ENCODE peak calls at places on chromosomes 5 and 9, in four cellular contexts. One of them, this sample, is unnamed.

GRCh38 chr9:2271426-2271825 is 256.3 kb downstream of the SMARCA2 start:
- DNase-seq in HS-27A: no peak
- DNase-seq in NCI-H2107: no peak
- DNase-seq in NCI-H1105 treated with DMSO at 0.1 percent for 48 hours: no peak
- DNase-seq in this sample: no peak

GRCh38 chr9:132645306-132645705 is 24.5 kb downstream of the DDX31 start:
- DNase-seq in NCI-H1105 treated with DMSO at 0.1 percent for 48 hours: no peak
- DNase-seq in NCI-H2107: no peak
- DNase-seq in HS-27A: no peak
- DNase-seq in this sample: peak; percentile 34

GRCh38 chr5:78985407-78986223 is 505 bp upstream of the ARSB start:
- DNase-seq in NCI-H2107: no peak
- DNase-seq in HS-27A: peak; percentile 14
- DNase-seq in NCI-H1105 treated with DMSO at 0.1 percent for 48 hours: peak; percentile 15
- DNase-seq in this sample: no peak

GRCh38 chr9:27591093-27591492 is 17.8 kb upstream of the C9orf72 start:
- DNase-seq in HS-27A: no peak
- DNase-seq in NCI-H2107: no peak
- DNase-seq in NCI-H1105 treated with DMSO at 0.1 percent for 48 hours: no peak
- DNase-seq in this sample: no peak

GRCh38 chr9:110808599-110808980 is 140.0 kb downstream of the MUSK start:
- DNase-seq in NCI-H1105 treated with DMSO at 0.1 percent for 48 hours: no peak
- DNase-seq in NCI-H2107: no peak
- DNase-seq in HS-27A: no peak
- DNase-seq in this sample: no peak

GRCh38 chr5:119022017-119022745 is 33.8 kb upstream of the DTWD2 start:
- DNase-seq in HS-27A: no peak
- DNase-seq in NCI-H2107: no peak
- DNase-seq in NCI-H1105 treated with DMSO at 0.1 percent for 48 hours: no peak
- DNase-seq in this sample: no peak

GRCh38 chr5:73093943-73094342 is 26.4 kb upstream of the TMEM171 start:
- DNase-seq in NCI-H2107: no peak
- DNase-seq in HS-27A: peak; percentile 43
- DNase-seq in NCI-H1105 treated with DMSO at 0.1 percent for 48 hours: no peak
- DNase-seq in this sample: no peak

GRCh38 chr5:91240175-91240574 is 142.9 kb downstream of the ARRDC3 start:
- DNase-seq in HS-27A: no peak
- DNase-seq in NCI-H2107: no peak
- DNase-seq in NCI-H1105 treated with DMSO at 0.1 percent for 48 hours: no peak
- DNase-seq in this sample: no peak

GRCh38 chr9:93193373-93193725 is 9.4 kb downstream of the WNK2 start:
- DNase-seq in HS-27A: no peak
- DNase-seq in NCI-H1105 treated with DMSO at 0.1 percent for 48 hours: peak; percentile 80
- DNase-seq in NCI-H2107: peak; percentile 68
- DNase-seq in this sample: peak; percentile 69

GRCh38 chr9:93119953-93120845 is 13.9 kb downstream of the NINJ1 start:
- DNase-seq in NCI-H1105 treated with DMSO at 0.1 percent for 48 hours: no peak
- DNase-seq in NCI-H2107: no peak
- DNase-seq in HS-27A: peak; percentile 73
- DNase-seq in this sample: no peak

GRCh38 chr5:115988002-115988401 is 25.7 kb downstream of the LVRN start:
- DNase-seq in NCI-H2107: no peak
- DNase-seq in HS-27A: no peak
- DNase-seq in NCI-H1105 treated with DMSO at 0.1 percent for 48 hours: no peak
- DNase-seq in this sample: no peak

GRCh38 chr9:38671748-38672147 is 48.2 kb downstream of the FAM240B start:
- DNase-seq in NCI-H1105 treated with DMSO at 0.1 percent for 48 hours: no peak
- DNase-seq in HS-27A: no peak
- DNase-seq in NCI-H2107: no peak
- DNase-seq in this sample: no peak

GRCh38 chr5:147935032-147935431 is 28.7 kb upstream of the C5orf46 start:
- DNase-seq in HS-27A: no peak
- DNase-seq in NCI-H1105 treated with DMSO at 0.1 percent for 48 hours: peak; percentile 46
- DNase-seq in NCI-H2107: no peak
- DNase-seq in this sample: peak; percentile 15

GRCh38 chr5:55853818-55854217 is 2.7 kb downstream of the IL31RA start:
- DNase-seq in NCI-H1105 treated with DMSO at 0.1 percent for 48 hours: no peak
- DNase-seq in NCI-H2107: no peak
- DNase-seq in HS-27A: no peak
- DNase-seq in this sample: no peak

GRCh38 chr9:88258012-88258411 is 119.7 kb upstream of the SPATA31C2 start:
- DNase-seq in NCI-H1105 treated with DMSO at 0.1 percent for 48 hours: no peak
- DNase-seq in NCI-H2107: no peak
- DNase-seq in HS-27A: no peak
- DNase-seq in this sample: no peak

GRCh38 chr9:128081052-128081451 is 13.0 kb downstream of the SLC25A25 start:
- DNase-seq in NCI-H1105 treated with DMSO at 0.1 percent for 48 hours: no peak
- DNase-seq in NCI-H2107: no peak
- DNase-seq in HS-27A: no peak
- DNase-seq in this sample: no peak

GRCh38 chr9:18472915-18473314 is 1.0 kb upstream of the ADAMTSL1 start:
- DNase-seq in NCI-H2107: no peak
- DNase-seq in NCI-H1105 treated with DMSO at 0.1 percent for 48 hours: no peak
- DNase-seq in HS-27A: no peak
- DNase-seq in this sample: peak; percentile 20

GRCh38 chr5:122310886-122311285 is 1.2 kb upstream of the SNCAIP start:
- DNase-seq in HS-27A: no peak
- DNase-seq in NCI-H1105 treated with DMSO at 0.1 percent for 48 hours: no peak
- DNase-seq in NCI-H2107: no peak
- DNase-seq in this sample: no peak

GRCh38 chr5:142014911-142015584 is 2.2 kb upstream of the GNPDA1 start:
- DNase-seq in NCI-H2107: no peak
- DNase-seq in NCI-H1105 treated with DMSO at 0.1 percent for 48 hours: peak; percentile 29
- DNase-seq in HS-27A: no peak
- DNase-seq in this sample: peak; percentile 5

This sample was measured in NCI-H1092.